ENCODE peak calls at places on chromosomes 1 and 21, in four cellular contexts. K is K562, C is WTC11, Q is HepG2. M is an unnamed sample.

GRCh38 chr21:17118638-17119384 is 394.0 kb upstream of the CXADR start:
- DNase-seq in C (no peak), Q (no peak), K (no peak), M (no peak)

GRCh38 chr1:247415423-247416361 is at the start of gene NLRP3:
- DNase-seq in K (no peak), C (no peak), Q (peak; percentile 5), M (no peak)

GRCh38 chr1:20981903-20982695 is 194.6 kb downstream of the EIF4G3 start:
- DNase-seq in K (no peak), Q (peak; percentile 28), C (no peak), M (no peak)

GRCh38 chr1:31934706-31935629 is 3.2 kb downstream of the PTP4A2 start:
- DNase-seq in K (no peak), C (no peak), Q (no peak), M (peak; percentile 68)

GRCh38 chr1:206449566-206449965 is 20.7 kb upstream of the IKBKE start:
- DNase-seq in Q (no peak), K (no peak), C (no peak), M (no peak)

GRCh38 chr1:160255761-160256300 is 6.5 kb downstream of the DCAF8 start:
- DNase-seq in K (no peak), C (no peak), Q (no peak), M (no peak)

GRCh38 chr1:216914974-216915373 is 191.7 kb upstream of the ESRRG start:
- DNase-seq in Q (no peak), C (no peak), K (no peak), M (no peak)

GRCh38 chr1:233394860-233395717 is 67.6 kb downstream of the MAP3K21 start:
- DNase-seq in K (peak; percentile 50), C (peak; percentile 17), Q (peak; percentile 33), M (peak; percentile 73)

GRCh38 chr21:43778469-43779335 is 2.6 kb upstream of the CSTB start:
- DNase-seq in Q (no peak), C (no peak), K (no peak), M (no peak)

GRCh38 chr1:180221461-180221860 is 8.6 kb upstream of the LHX4 start:
- DNase-seq in Q (no peak), K (no peak), C (no peak), M (no peak)

GRCh38 chr1:160112370-160112769 is 3.2 kb upstream of the ATP1A2 start:
- DNase-seq in Q (no peak), K (no peak), C (no peak), M (no peak)

GRCh38 chr21:39715804-39716397 is 29.1 kb upstream of the IGSF5 start:
- DNase-seq in K (peak; percentile 64), Q (peak; percentile 33), C (peak; percentile 54), M (peak; percentile 48)

GRCh38 chr1:121525355-121525754 is 340.6 kb downstream of the SRGAP2C start:
- DNase-seq in K (no peak), Q (no peak), C (no peak), M (no peak)

GRCh38 chr1:7047866-7048265 is 262.6 kb downstream of the CAMTA1 start:
- DNase-seq in Q (no peak), C (no peak), K (no peak), M (no peak)

GRCh38 chr21:44612029-44612486 is at the start of gene KRTAP10-8:
- DNase-seq in C (no peak), K (no peak), Q (no peak), M (no peak)

GRCh38 chr1:228060458-228061190 is 21.9 kb upstream of the ARF1 start:
- DNase-seq in K (peak; percentile 49), Q (no peak), C (peak; percentile 76), M (no peak)

GRCh38 chr1:228372183-228373003 is 34.2 kb downstream of the TRIM11 start:
- DNase-seq in Q (no peak), C (no peak), K (peak; percentile 75), M (no peak)

GRCh38 chr1:73953186-73953585 is 244.8 kb downstream of the LRRIQ3 start:
- DNase-seq in C (no peak), K (no peak), Q (no peak), M (no peak)

GRCh38 chr1:2088434-2088833 is 38.2 kb downstream of the PRKCZ start:
- DNase-seq in C (no peak), Q (no peak), K (peak; percentile 44), M (no peak)

GRCh38 chr1:38134294-38134755 is 87.7 kb upstream of the POU3F1 start:
- DNase-seq in C (no peak), Q (no peak), K (no peak), M (peak; percentile 31)

GRCh38 chr21:36700295-36700960 is 1.5 kb downstream of the SIM2 start:
- DNase-seq in C (no peak), K (no peak), Q (no peak), M (no peak)

GRCh38 chr1:154574715-154575114 is 7.1 kb downstream of the CHRNB2 start:
- DNase-seq in C (no peak), Q (no peak), K (no peak), M (no peak)

GRCh38 chr1:234887026-234887910 is 241.4 kb downstream of the TOMM20 start:
- DNase-seq in Q (no peak), C (no peak), K (no peak), M (no peak)

GRCh38 chr1:3418600-3418999 is 35.9 kb upstream of the ARHGEF16 start:
- DNase-seq in C (no peak), Q (no peak), K (no peak), M (no peak)

GRCh38 chr1:222233441-222234180 is 314.3 kb downstream of the HHIPL2 start:
- DNase-seq in K (no peak), C (peak; percentile 18), Q (no peak), M (no peak)

DNA sequence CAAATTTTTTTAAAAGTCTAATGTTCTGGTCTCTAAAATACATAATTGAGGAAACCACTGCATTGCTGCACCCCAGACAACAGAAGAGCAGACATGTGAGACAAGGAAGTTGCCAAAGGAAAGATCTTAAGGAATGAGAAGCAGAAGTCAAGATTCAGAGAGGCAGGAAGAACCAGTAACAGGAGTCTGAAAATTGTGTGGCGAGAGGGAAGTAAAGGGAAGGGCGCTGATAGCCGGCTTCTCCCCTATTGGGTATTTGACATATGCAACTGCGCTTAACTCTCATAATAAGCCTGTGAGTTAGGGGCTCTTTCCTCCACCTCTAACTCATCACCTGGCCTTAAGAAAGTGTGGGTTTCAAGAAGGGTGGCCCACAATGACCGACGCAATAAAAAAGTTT is 21.9 kb upstream of the KIF14 start:
- DNase-seq in C (no peak), K (no peak), Q (no peak), M (no peak)
- TF ChIP-seq ELF4 in C (no peak), K (no peak), Q (no peak), M (no peak)

DNA sequence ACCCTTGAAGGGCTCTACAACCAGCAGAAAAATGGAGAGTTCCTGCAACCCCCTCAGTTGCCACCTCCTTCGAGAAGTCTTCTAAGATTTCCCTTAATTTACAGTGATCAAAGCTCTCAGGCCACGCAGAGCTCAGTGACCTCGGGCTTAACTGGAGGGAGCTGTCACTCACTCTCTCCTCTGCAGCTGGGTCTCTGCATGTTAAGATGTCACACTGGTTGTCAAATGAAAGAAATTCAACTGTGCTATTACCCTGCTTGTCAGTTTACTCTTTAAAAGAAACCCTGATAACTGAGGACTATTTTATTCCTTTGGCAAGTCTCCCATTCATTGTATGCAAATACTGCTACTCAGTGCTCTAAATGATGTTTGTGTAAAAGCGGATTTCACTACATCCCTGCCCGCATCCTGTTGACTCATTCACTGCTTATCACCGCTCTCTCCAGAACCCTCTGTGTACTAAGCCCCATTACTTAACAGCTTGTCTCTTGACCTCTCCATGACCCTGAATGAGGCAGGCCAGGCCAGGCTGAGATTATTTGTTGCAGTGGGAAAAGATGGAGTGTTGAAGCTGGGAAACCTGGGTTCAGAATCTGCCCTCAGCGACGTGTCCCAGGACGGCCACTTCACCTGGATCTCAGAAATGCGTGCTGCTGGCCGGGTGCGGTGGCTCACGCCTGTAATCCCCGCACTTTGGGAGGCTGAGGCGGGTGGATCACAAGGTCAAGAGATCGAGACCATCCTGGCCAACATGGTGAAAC is 13.7 kb downstream of the DHRS3 start:
- DNase-seq in K (peak; percentile 91), Q (peak; percentile 95), C (no peak), M (no peak)
- TF ChIP-seq ELF4 in K (peak; percentile 74), Q (no peak), C (no peak), M (no peak)

DNA sequence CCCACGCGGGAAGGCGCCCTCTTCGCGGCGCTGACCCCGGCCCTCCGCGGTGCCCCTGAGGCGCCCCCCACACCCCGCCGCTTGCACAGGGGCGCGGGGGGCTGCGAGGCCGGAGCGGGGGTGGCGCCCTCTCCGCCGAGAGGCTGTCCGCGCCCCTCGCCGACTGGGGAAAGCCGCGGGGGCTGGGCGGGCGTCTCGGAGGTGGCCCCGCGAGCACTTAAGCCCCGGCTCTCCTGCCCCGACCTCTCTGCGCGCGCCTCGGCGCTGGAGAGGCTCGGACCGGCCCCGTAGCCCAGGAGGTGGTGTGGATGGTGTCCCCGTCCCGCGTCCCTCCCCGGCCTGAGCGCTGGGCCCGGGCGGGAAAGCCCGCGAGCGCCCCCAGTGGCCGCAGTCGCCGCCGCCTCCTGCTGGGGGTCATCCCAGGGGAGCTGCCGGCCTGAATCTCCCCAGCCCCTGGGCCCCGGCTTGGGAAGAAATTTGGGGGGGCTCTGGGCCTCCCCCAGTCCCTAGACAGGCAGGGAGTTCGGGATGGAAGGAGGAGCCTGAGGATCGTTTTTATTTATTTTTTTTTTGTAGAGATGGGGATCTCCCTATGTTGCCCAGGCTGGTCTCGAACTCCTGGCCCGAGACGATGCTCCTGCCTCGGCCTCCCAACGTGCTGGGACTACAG is 1.9 kb upstream of the HES4 start:
- DNase-seq in Q (peak; percentile 62), K (peak; percentile 89), C (peak; percentile 79), M (peak; percentile 85)
- TF ChIP-seq ELF4 in Q (no peak), K (no peak), C (no peak), M (no peak)

DNA sequence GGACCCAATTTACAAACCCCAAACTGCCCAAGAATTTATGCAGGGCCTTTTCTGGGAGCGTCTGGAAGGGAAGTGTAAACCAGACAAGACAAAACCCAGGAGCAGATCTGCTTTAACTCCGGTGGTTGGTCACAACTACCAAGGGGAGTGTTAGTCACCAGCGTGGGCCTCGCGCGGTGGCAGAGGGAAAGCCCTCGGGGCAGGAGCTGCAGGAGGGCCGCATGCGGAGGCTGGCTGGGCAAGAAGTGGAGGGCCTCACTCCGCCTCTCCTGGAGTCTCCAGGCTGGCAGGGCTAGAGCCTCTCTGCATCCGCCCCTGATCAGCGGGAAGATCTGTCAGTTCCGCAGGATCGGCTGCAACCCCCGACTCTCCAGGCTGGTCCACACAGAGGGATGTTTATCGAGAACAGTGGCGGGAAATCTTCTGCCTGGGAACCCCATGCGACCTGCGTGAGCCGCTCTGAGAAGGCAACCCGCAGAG is 2.0 kb downstream of the COL24A1 start:
- DNase-seq in K (no peak), Q (no peak), C (peak; percentile 38), M (peak; percentile 8)
- TF ChIP-seq ELF4 in K (no peak), Q (no peak), C (no peak), M (no peak)